ENCODE peak calls at places on chromosomes 16 and 17, in four cellular contexts. O, J, D and F are unnamed samples.

GRCh38 chr16:28623172-28623711 is 13.4 kb upstream of the SULT1A1 start:
- DNase-seq in O (peak; percentile 43), D (peak; percentile 60), J (no peak), F (no peak)

GRCh38 chr17:60386137-60386395 is 5.9 kb downstream of the USP32 start:
- DNase-seq in O (no peak), D (no peak), J (no peak), F (no peak)

GRCh38 chr16:85243312-85243711 is 131.0 kb upstream of the CIBAR2 start:
- DNase-seq in J (no peak), D (no peak), O (no peak), F (no peak)

GRCh38 chr16:3274490-3274889 is 8.8 kb upstream of the ZNF263 start:
- DNase-seq in O (no peak), J (no peak), D (no peak), F (no peak)

GRCh38 chr16:351804-352520 is 561 bp downstream of the AXIN1 start:
- DNase-seq in O (no peak), J (peak; percentile 52), D (no peak), F (no peak)

GRCh38 chr17:50143461-50144176 is 6.9 kb downstream of the PPP1R9B start:
- DNase-seq in J (no peak), O (no peak), D (no peak), F (no peak)

GRCh38 chr17:43958953-43959352 is 5.2 kb upstream of the PYY start:
- DNase-seq in O (no peak), J (no peak), D (no peak), F (peak; percentile 60)

GRCh38 chr17:37742762-37743611 is 1.9 kb downstream of the HNF1B start:
- DNase-seq in O (no peak), D (peak; percentile 37), J (no peak), F (no peak)

GRCh38 chr17:45147102-45147580 is 1.1 kb upstream of the HEXIM1 start:
- DNase-seq in O (no peak), J (peak; percentile 82), D (no peak), F (no peak)

GRCh38 chr17:49994085-49995054 is 654 bp downstream of the DLX3 start:
- DNase-seq in J (no peak), D (no peak), O (no peak), F (no peak)

GRCh38 chr16:70438325-70438982 is 446 bp downstream of the ST3GAL2 start:
- DNase-seq in J (peak; percentile 61), D (no peak), O (no peak), F (no peak)

GRCh38 chr17:41777157-41777578 is 9.3 kb downstream of the JUP start:
- DNase-seq in J (peak; percentile 82), O (no peak), D (no peak), F (peak; percentile 54)

GRCh38 chr16:8571061-8571596 is 19.2 kb downstream of the TMEM114 start:
- DNase-seq in D (no peak), O (no peak), J (no peak), F (no peak)

GRCh38 chr17:76378548-76379274 is 5.7 kb upstream of the SPHK1 start:
- DNase-seq in D (no peak), O (no peak), J (no peak), F (no peak)

GRCh38 chr17:9693755-9694154 is 48.4 kb downstream of the USP43 start:
- DNase-seq in O (no peak), D (no peak), J (no peak), F (no peak)

GRCh38 chr17:29566473-29567361 is at the start of gene ABHD15:
- DNase-seq in J (peak; percentile 62), D (peak; percentile 63), O (peak; percentile 19), F (peak; percentile 72)

GRCh38 chr17:64107517-64108235 is 22.3 kb downstream of the ERN1 start:
- DNase-seq in D (no peak), J (no peak), O (no peak), F (no peak)

GRCh38 chr16:1932050-1933028 is 10.7 kb downstream of the MSRB1 start:
- DNase-seq in D (no peak), J (no peak), O (no peak), F (no peak)

GRCh38 chr16:68356249-68356918 is 45.6 kb downstream of the PRMT7 start:
- DNase-seq in J (no peak), D (peak; percentile 95), O (no peak), F (no peak)

GRCh38 chr16:23357761-23358290 is 55.7 kb downstream of the SCNN1B start:
- DNase-seq in J (no peak), O (no peak), D (no peak), F (no peak)

GRCh38 chr17:75854111-75854748 is 905 bp downstream of the WBP2 start:
- DNase-seq in D (no peak), J (no peak), O (no peak), F (peak; percentile 92)

GRCh38 chr16:71673190-71673956 is 47.4 kb downstream of the MARVELD3 start:
- DNase-seq in D (no peak), O (no peak), J (no peak), F (no peak)

GRCh38 chr16:3625331-3625730 is 13.9 kb upstream of the SLX4 start:
- DNase-seq in J (no peak), D (no peak), O (no peak), F (no peak)

GRCh38 chr16:8935989-8936388 is 27.7 kb downstream of the USP7 start:
- DNase-seq in J (no peak), O (no peak), D (no peak), F (no peak)

GRCh38 chr17:57016764-57017116 is 38.8 kb downstream of the SCPEP1 start:
- DNase-seq in D (no peak), O (no peak), J (no peak), F (peak; percentile 45)

GRCh38 chr17:48037924-48038323 is 327 bp upstream of the COPZ2 start:
- DNase-seq in D (no peak), O (no peak), J (no peak), F (no peak)

GRCh38 chr17:79919164-79919585 is 79.9 kb upstream of the CBX4 start:
- DNase-seq in O (no peak), D (no peak), J (peak; percentile 88), F (peak; percentile 99)

GRCh38 chr17:34765291-34765690 is 185.9 kb downstream of the TMEM132E start:
- DNase-seq in O (no peak), D (no peak), J (no peak), F (no peak)
- TF ChIP-seq POLR2A in O (no peak), D (no peak), J (no peak), F (no peak)

GRCh38 chr17:21375757-21376584 is at the start of gene KCNJ12:
- DNase-seq in D (no peak), O (no peak), J (no peak), F (no peak)
- TF ChIP-seq POLR2A in D (no peak), O (no peak), J (peak; percentile 38), F (no peak)

DNA sequence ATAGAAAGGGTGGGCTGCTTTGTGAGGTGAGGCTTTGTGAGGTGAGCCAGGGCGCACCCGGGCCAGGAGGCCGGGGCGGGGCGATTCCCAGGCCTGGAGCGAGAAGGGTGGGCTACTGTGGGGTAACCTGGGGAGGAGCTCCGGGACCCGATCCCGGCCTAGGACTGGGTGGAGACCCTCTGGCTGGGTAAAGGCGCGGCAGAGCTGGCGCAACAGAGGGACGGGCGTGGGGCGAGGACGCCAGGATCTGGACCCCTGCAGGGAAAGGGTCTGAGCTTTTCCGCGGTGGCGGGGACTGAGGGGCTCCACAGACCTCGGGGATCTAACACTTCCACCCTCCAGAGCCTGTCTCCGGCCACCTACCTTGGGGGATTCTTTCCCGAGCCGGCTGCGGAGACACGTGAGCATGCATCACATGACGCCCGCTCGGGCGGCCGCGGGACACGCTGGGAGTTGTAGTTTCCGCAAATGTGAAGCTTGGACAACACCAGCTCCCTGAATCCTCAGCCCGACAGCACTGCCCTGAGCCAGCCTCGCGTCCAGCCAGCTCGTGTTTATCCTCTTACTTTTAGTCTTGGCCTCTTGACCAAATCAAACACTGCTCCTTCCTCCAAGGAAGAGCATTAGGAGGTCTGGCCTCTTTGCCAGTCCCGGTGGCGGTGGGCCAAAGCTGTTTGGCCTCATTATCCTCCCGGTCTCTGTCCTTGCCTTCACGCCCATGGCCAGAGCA is at the start of gene SLC38A7:
- DNase-seq in D (peak; percentile 94), O (peak; percentile 50), J (peak; percentile 89), F (peak; percentile 93)
- TF ChIP-seq POLR2A in D (no peak), O (no peak), J (peak; percentile 59), F (no peak)

GRCh38 chr17:82097919-82098168 is 192 bp downstream of the FASN start:
- DNase-seq in D (no peak), J (no peak), O (no peak), F (no peak)
- TF ChIP-seq POLR2A in D (no peak), J (no peak), O (no peak), F (no peak)

DNA sequence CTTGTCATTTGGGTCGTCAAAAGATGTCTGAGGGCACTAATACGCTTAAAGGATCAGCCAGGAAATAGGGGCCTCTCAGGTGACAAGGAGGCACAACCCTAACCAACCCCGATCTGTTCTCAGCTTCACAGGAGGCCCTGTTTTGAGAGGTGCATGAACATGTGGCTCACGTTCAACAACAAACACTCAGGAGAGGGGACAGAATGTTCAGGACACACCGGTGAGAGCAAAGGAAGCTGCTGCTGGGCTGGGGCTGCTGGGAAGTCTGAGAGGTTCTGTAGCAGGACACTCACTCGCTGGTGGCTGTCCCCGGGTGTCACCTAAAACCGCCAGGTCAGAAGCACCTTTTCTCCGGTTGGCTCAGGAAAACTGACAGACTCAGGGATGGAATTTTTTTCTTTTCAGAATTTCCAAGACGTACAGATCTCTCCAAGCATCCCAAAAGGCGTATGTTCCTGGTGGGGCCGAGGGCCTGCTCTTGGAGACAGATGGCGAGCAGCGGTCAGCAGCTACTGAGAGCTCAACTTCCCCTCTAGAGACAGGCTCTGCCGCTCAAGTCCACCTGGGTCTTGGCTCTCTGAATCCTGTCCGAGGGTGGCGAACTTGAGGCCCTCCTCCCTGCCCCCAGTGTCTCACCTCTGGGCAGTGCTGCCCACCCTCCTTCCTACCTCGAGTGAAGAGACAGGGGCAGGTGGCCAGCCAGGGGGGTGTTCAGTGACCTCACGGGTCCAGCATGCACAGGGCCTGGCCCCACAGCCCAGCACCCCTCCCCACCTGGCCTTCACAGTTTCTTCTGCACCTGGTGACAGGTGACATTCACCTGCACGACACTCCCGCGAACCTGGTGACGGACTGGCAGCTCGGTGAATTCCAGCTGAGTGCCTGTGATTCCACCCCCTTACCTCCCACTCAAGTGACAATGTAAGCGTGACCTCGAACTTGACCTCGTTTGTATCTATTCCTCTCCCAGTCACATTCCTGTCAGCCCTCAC is 22.9 kb downstream of the CLUH start:
- DNase-seq in D (peak; percentile 13), J (no peak), O (no peak), F (peak; percentile 12)
- TF ChIP-seq POLR2A in D (no peak), J (no peak), O (no peak), F (no peak)